ENCODE peak calls at places on chromosomes 3 and 15, in nine cellular contexts. I, E, Y, J, X, F, S, H and M are unnamed samples. For H3K36me3, the result is how much of the 10 kb centered on the place peaks cover.

GRCh38 chr3:177348974-177349373 is 151.7 kb upstream of the TBL1XR1 start:
- DNase-seq in J (no peak), X (no peak), H (no peak), I (no peak), Y (no peak), E (no peak), S (no peak), F (no peak), M (no peak)

GRCh38 chr15:52114656-52115055 is 2.1 kb upstream of the BCL2L10 start:
- DNase-seq in F (no peak), E (no peak), I (no peak), S (no peak), H (no peak), Y (no peak), J (no peak), X (no peak), M (no peak)

GRCh38 chr15:32877620-32878019 is 159.8 kb downstream of the GREM1 start:
- DNase-seq in S (no peak), F (no peak), H (no peak), J (no peak), I (no peak), E (no peak), Y (no peak), X (no peak), M (no peak)

GRCh38 chr3:138195491-138195890 is 8.4 kb downstream of the ARMC8 start:
- DNase-seq in X (no peak), F (no peak), H (no peak), J (no peak), Y (no peak), S (no peak), I (no peak), E (no peak), M (no peak)

GRCh38 chr3:11624161-11624560 is 19.6 kb downstream of the VGLL4 start:
- DNase-seq in J (no peak), E (no peak), X (no peak), S (no peak), F (no peak), Y (no peak), I (no peak), H (no peak), M (no peak)

GRCh38 chr15:70098461-70099166 is 897 bp upstream of the TLE3 start:
- DNase-seq in I (peak), J (no peak), F (peak), S (no peak), E (no peak), Y (peak), X (peak), H (peak), M (peak)

GRCh38 chr3:20083253-20083652 is 43.0 kb downstream of the KAT2B start:
- DNase-seq in I (no peak), H (no peak), E (no peak), Y (no peak), J (no peak), S (no peak), F (no peak), X (no peak), M (no peak)

GRCh38 chr3:37590328-37591079 is 271.2 kb upstream of the CTDSPL start:
- DNase-seq in F (no peak), I (peak), Y (no peak), H (peak), J (no peak), X (peak), S (peak), E (peak), M (peak)

GRCh38 chr15:59148160-59148810 is 43.3 kb downstream of the CCNB2 start:
- DNase-seq in F (peak), Y (no peak), H (no peak), J (no peak), X (no peak), I (no peak), S (no peak), E (no peak), M (no peak)

GRCh38 chr3:160163259-160163878 is 61.9 kb upstream of the C3orf80 start:
- DNase-seq in S (no peak), I (peak), X (no peak), J (peak), H (no peak), F (no peak), E (no peak), Y (peak), M (no peak)

GRCh38 chr3:133663569-133664313 is 2.0 kb upstream of the TOPBP1 start:
- DNase-seq in I (peak), E (no peak), S (no peak), X (no peak), F (peak), J (no peak), Y (peak), H (no peak), M (no peak)

GRCh38 chr3:9396632-9397330 is 634 bp upstream of the SETD5 start:
- DNase-seq in H (peak), J (peak), E (peak), F (peak), Y (peak), I (peak), S (peak), X (peak), M (peak)

GRCh38 chr15:69754313-69754712 is 301.7 kb downstream of the RPLP1 start:
- DNase-seq in J (no peak), I (no peak), X (no peak), Y (no peak), E (no peak), F (no peak), S (no peak), H (no peak), M (no peak)

GRCh38 chr3:110903771-110904532 is 167.7 kb upstream of the NECTIN3 start:
- DNase-seq in F (no peak), S (no peak), X (no peak), I (no peak), J (no peak), Y (no peak), H (no peak), E (no peak), M (no peak)

GRCh38 chr3:177446160-177446559 is 248.9 kb upstream of the TBL1XR1 start:
- DNase-seq in I (no peak), S (no peak), J (no peak), Y (no peak), X (no peak), F (no peak), E (no peak), H (no peak), M (no peak)

GRCh38 chr3:71201939-71202338 is 381.6 kb downstream of the FOXP1 start:
- DNase-seq in Y (no peak), S (peak), F (peak), E (peak), J (no peak), I (peak), H (peak), X (peak), M (peak)

GRCh38 chr3:54954019-54954418 is 26.2 kb upstream of the LRTM1 start:
- DNase-seq in S (no peak), X (peak), J (no peak), Y (peak), F (peak), E (no peak), H (no peak), I (peak), M (no peak)

GRCh38 chr3:18507333-18507732 is 82.2 kb upstream of the SATB1 start:
- DNase-seq in S (no peak), E (no peak), J (no peak), I (no peak), F (no peak), X (no peak), H (no peak), Y (no peak), M (no peak)

GRCh38 chr15:101458158-101458895 is 31.2 kb downstream of the PCSK6 start:
- DNase-seq in X (no peak), I (no peak), F (no peak), J (no peak), E (no peak), H (no peak), S (no peak), Y (no peak), M (no peak)
- H3K27ac ChIP-seq in X (peak), I (no peak), F (no peak), J (no peak), E (no peak), H (no peak), S (no peak), Y (no peak), M (peak)

GRCh38 chr3:52483081-52483480 is 12.1 kb upstream of the STAB1 start:
- DNase-seq in S (no peak), I (no peak), Y (no peak), J (no peak), E (no peak), H (no peak), X (peak), F (no peak), M (no peak)
- H3K36me3 ChIP-seq in S (half or more), I (under half), Y (half or more), J (under half), E (half or more), H (half or more), X (under half), F (under half), M (under half)

DNA sequence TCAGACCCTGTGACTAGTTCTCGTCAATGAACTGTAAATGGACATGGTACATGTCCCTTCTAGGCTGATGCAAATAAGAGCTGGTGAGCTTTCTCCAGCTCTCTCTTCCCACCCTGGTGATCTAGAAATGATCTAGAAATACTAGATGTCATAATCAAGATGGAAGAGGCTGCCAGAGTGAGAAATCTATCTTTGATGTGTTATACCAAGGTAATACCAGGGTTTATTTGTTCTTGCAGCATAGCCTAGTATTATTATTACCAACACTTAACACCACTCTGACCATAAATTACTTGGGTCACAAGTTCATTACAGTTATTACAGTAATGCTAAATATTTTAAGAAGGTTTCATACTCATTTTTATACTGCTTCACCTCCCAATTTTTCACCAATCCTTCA is 138.4 kb upstream of the LMCD1 start:
- DNase-seq in Y (no peak), F (no peak), E (no peak), I (no peak), X (no peak), S (no peak), H (no peak), J (no peak), M (no peak)
- H3K27ac ChIP-seq in Y (no peak), F (no peak), E (no peak), I (no peak), X (no peak), S (no peak), H (no peak), J (no peak), M (no peak)

GRCh38 chr3:51477360-51477711 is 22.5 kb downstream of the DCAF1 start:
- DNase-seq in F (no peak), H (no peak), X (no peak), E (no peak), I (no peak), Y (no peak), J (no peak), S (no peak), M (no peak)

DNA sequence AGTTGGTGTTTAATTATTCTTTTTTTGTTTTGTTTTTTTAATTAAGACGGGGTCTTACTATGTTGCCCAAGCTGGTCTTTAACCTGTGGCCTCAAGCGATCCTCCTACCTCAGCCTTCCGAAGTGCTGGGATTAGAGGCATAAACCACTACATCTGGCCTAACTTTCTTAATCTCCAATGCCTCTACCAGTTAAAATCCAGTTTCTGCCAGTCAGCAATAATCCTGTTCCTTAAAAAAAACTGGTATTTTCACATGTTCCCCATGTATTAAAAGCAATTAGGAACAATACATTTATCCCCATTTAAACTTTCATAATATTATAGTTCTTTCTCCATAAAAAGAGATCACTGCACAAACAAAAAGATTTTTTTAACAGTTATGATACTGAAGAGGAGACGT is 21.2 kb downstream of the DCAF1 start:
- DNase-seq in I (no peak), J (no peak), E (no peak), F (no peak), Y (no peak), S (no peak), X (no peak), H (no peak), M (no peak)
- H3K36me3 ChIP-seq in I (under half), J (under half), E (half or more), F (under half), Y (under half), S (under half), X (under half), H (half or more), M (under half)

DNA sequence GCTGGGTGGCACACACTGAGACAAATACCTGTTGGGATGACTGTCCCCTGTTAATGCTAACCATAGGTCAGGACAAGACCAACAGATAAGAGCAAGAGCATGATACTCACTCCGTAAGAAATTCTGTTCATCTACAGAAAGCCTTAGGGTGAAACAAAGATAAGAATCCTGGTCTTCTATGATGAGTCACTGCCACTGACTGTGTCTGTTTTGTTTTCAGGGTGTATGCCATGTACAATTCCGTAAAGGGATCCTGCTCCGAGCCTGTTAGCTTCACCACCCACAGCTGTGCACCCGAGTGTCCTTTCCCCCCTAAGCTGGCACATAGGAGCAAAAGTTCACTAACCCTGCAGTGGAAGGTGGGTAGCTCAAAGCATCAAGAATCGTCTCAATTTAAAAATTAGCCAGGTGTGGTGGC is 141.1 kb downstream of the GHSR start:
- DNase-seq in X (no peak), F (no peak), J (no peak), H (no peak), Y (no peak), S (no peak), E (no peak), I (no peak), M (no peak)
- H3K27ac ChIP-seq in X (no peak), F (no peak), J (no peak), H (peak), Y (peak), S (no peak), E (no peak), I (no peak), M (peak)

GRCh38 chr3:102018544-102018943 is 169.2 kb downstream of the NFKBIZ start:
- DNase-seq in X (no peak), Y (no peak), I (no peak), E (no peak), F (no peak), H (no peak), J (no peak), S (no peak), M (no peak)
- H3K36me3 ChIP-seq in X (under half), Y (under half), I (under half), E (under half), F (under half), H (under half), J (under half), S (under half), M (under half)

DNA sequence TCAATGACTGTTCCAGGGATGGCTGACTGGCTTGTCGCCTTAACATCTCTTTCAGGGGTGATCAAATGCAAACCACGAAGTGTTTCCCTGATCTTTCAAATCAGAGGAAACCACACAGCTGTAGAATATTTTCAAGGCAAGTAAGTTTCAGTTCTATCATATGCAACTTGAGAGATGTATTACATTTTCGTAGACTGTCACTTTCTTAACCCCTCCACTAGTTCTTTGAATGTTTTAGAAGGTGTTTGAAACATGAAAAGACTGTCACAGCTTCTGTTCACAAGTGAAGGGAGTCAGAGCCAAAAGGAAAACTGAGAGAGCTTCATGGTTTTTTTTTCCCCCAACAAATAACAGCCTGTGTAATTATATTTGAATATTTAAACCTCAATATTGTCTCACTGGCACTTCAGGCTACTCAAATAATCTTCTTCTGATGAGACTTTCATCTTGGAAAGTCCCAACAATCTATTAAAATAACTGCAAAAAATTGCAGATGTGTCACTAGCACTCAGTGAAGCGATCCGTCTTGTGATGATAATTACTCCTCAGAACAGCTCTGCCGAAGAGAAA is 25.9 kb upstream of the CAPN7 start:
- DNase-seq in E (no peak), I (no peak), J (no peak), X (no peak), H (no peak), S (no peak), Y (no peak), F (no peak), M (no peak)
- H3K27ac ChIP-seq in E (no peak), I (no peak), J (no peak), X (no peak), H (no peak), S (no peak), Y (no peak), F (no peak), M (no peak)

DNA sequence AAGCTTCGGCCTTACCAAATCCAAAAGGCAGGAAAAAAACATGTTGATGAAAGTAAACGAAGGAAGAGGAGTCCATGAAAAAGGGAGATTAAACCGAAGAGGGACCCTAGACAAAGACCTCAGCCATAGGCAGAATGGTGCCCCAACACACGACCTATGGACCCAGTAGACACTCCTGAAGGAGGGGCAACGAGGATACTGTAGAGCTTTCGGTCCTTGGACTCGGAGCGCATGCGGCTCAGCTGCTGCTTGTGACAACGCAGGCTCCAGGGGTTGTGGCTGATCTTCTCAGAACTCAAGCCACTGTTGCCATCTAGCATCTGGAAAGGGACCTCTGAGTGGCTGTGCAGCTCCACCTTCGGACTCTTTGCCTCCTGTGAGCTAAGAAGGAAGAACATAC is 8.8 kb upstream of the GMPPB start:
- DNase-seq in Y (no peak), J (no peak), F (no peak), S (no peak), E (no peak), H (no peak), X (no peak), I (no peak), M (no peak)
- H3K36me3 ChIP-seq in Y (under half), J (under half), F (under half), S (half or more), E (half or more), H (half or more), X (under half), I (under half), M (half or more)